ENCODE peak calls at places on chromosomes 2 and 18, in six cellular contexts. M, A, U, W, H and J are unnamed samples.
A peak's percentile ranks its signal among the peaks of the same experiment; 100 is the strongest.

GRCh38 chr2:201821080-201821479 is 14.7 kb downstream of the CDK15 start:
- DNase-seq in U (no peak), H (no peak), W (no peak), M (no peak), A (no peak), J (no peak)

GRCh38 chr2:210620456-210620855 is 64.1 kb downstream of the CPS1 start:
- DNase-seq in H (no peak), W (no peak), A (no peak), M (no peak), U (no peak), J (no peak)

GRCh38 chr18:24056506-24056905 is 42.0 kb downstream of the TTC39C start:
- DNase-seq in U (no peak), M (no peak), H (no peak), A (no peak), W (no peak), J (no peak)

GRCh38 chr18:22021701-22022100 is 147.7 kb upstream of the GATA6 start:
- DNase-seq in A (no peak), H (peak; percentile 42), U (no peak), W (no peak), M (no peak), J (no peak)

GRCh38 chr18:48690494-48690893 is 151.7 kb downstream of the CTIF start:
- DNase-seq in M (no peak), A (no peak), W (no peak), H (no peak), U (no peak), J (no peak)

GRCh38 chr2:216447293-216447692 is 35.0 kb downstream of the SMARCAL1 start:
- DNase-seq in A (no peak), H (no peak), W (no peak), U (peak; percentile 63), M (no peak), J (peak; percentile 60)

GRCh38 chr2:46336560-46336959 is 39.4 kb downstream of the EPAS1 start:
- DNase-seq in U (no peak), H (no peak), M (no peak), A (no peak), W (no peak), J (no peak)

GRCh38 chr2:60309941-60310680 is 243.3 kb downstream of the BCL11A start:
- DNase-seq in M (no peak), W (no peak), H (no peak), U (no peak), A (no peak), J (no peak)

GRCh38 chr2:10720983-10721343 is 467 bp upstream of the ATP6V1C2 start:
- DNase-seq in M (no peak), W (no peak), H (no peak), A (no peak), U (no peak), J (no peak)

GRCh38 chr18:77101410-77102245 is 31.0 kb downstream of the MBP start:
- DNase-seq in U (peak; percentile 83), W (peak; percentile 79), H (peak; percentile 90), M (peak; percentile 92), A (peak; percentile 99), J (peak; percentile 87)
- H3K4me3 ChIP-seq in U (no peak overlapping the region), W (no peak overlapping the region), H (no peak overlapping the region), M (no peak overlapping the region), A (no peak overlapping the region), J (no peak overlapping the region)

DNA sequence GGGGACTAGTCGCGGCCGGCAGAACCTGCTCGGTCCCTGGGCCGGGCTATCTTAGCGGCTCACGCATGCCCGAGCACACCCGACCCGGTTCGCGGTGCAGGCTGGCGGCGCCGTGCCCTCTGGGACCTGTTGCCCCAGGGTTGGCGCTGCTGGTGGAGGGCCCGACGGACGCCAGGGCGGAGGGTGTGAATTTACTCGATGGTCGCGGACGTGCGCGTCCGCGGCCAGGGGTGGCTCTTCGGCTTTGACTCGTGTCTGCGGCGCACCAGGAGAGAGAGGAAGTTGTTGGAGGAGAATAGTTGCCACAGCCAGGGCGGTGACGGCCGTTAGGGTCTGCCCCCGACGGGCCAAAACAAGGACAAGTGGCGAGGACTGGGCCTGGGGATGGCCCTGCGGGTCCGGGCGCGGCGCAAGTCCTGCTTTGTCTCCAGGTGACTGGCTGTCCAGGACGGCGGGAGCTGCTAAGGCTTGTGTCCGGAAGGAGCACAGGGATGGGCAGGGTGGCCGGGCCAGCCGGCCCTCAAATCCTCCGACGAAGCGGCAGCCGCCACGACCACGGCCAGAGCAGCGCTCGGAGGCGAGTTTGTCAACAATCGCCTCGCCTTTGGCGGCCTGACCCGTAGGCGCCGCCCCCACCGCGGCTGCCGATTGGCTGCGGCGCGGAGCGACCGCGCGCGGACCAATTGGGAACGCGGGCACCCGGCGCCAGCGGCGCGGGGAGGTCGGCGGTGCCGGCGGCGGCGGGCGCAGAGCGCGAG is 1.3 kb downstream of the BCL2L11 start:
- DNase-seq in A (no peak), M (peak; percentile 79), W (peak; percentile 87), U (peak; percentile 92), H (peak; percentile 90), J (peak; percentile 89)
- H3K27ac ChIP-seq in A (peak overlapping the region; percentile 95), M (peak overlapping the region; percentile 63), W (peak overlapping the region; percentile 85), U (peak overlapping the region; percentile 91), H (peak overlapping the region; percentile 87), J (peak overlapping the region; percentile 13)

GRCh38 chr2:62309465-62310091 is 113.7 kb downstream of the B3GNT2 start:
- DNase-seq in A (no peak), M (no peak), U (peak; percentile 38), H (no peak), W (no peak), J (peak; percentile 49)

GRCh38 chr2:62309081-62309464 is 113.2 kb downstream of the B3GNT2 start:
- DNase-seq in A (no peak), H (no peak), U (no peak), M (no peak), W (no peak), J (no peak)

GRCh38 chr2:62305421-62306176 is 109.7 kb downstream of the B3GNT2 start:
- DNase-seq in M (no peak), H (no peak), A (no peak), U (peak; percentile 71), W (no peak), J (peak; percentile 25)

GRCh38 chr2:62306751-62307468 is 111.0 kb downstream of the B3GNT2 start:
- DNase-seq in U (no peak), W (no peak), A (peak; percentile 26), M (peak; percentile 25), H (peak; percentile 49), J (no peak)

DNA sequence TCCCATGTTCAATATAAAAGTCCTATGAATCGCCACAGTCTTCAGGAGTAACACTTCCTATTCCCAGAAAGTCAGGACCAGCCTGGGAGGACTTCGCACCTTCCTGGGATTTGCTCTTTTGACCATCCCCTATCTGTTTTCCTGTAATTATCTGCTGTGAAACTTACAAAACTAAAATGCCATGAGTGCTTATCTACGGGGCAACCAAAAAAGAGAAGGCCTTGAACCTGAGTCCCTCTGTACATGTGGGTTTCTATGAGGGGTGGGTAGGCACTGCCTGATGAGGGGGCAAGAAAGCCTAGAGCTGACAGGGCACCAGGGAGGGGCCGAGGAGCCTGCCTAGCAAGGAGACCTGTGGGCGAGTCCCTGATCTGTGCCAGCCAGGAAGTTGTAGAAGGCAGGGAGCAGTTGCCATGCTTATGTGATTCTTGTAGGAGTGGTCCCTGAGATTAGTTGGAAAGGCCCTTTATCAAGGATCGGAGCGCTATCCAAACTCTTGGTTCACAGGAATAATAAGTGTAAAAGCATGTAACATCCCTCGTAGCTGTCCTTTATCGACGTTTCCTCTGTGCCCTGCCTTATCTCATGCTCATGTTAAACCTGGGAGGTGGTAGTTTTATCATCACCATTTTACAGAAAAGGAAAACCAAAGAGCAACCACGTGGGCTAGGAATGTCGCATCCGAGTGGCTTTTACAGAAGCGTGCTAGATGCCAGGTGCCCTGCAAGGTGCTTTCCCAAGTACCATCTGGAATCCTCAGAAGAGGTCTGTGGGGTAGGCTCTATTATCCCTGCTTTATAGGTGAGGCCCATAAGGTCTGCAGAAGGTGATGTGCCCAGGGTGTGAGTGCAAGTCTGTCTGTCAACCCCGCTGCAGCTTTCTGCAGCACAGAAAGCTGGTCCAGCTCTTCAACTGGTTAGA is 111.8 kb downstream of the B3GNT2 start:
- DNase-seq in A (no peak), W (no peak), M (no peak), U (no peak), H (no peak), J (peak; percentile 50)
- H3K4me3 ChIP-seq in A (no peak overlapping the region), W (no peak overlapping the region), M (no peak overlapping the region), U (no peak overlapping the region), H (no peak overlapping the region), J (no peak overlapping the region)

GRCh38 chr2:134307334-134307733 is 53.5 kb downstream of the MGAT5 start:
- DNase-seq in W (no peak), U (no peak), M (no peak), A (no peak), H (no peak), J (no peak)
- H3K27ac ChIP-seq in W (peak overlapping the region; percentile 31), U (no peak overlapping the region), M (no peak overlapping the region), A (no peak overlapping the region), H (peak overlapping the region; percentile 42), J (no peak overlapping the region)

DNA sequence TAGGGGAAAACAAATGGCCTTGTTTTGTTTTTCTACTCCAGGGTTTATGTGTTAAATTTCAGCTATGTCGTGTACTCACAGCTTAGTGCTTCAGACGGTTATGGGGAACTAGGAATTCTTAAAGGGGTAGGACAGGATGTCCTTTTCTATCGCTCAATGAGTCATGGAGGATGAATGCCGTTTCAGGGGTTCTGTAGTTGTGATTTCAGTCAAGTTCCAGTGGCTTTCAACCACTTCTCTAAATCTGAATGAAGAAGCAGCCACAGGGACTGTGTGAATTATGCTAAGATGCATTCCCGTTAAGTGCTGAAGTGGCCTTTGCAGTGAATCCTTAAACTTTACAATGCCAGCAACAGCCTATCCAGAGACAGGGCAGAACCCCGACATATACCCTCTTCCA is 1231.7 kb upstream of the ZEB2 start:
- DNase-seq in M (no peak), A (peak; percentile 28), W (no peak), H (no peak), U (no peak), J (no peak)
- H3K4me3 ChIP-seq in M (no peak overlapping the region), A (no peak overlapping the region), W (no peak overlapping the region), H (no peak overlapping the region), U (no peak overlapping the region), J (peak overlapping the region; percentile 9)

DNA sequence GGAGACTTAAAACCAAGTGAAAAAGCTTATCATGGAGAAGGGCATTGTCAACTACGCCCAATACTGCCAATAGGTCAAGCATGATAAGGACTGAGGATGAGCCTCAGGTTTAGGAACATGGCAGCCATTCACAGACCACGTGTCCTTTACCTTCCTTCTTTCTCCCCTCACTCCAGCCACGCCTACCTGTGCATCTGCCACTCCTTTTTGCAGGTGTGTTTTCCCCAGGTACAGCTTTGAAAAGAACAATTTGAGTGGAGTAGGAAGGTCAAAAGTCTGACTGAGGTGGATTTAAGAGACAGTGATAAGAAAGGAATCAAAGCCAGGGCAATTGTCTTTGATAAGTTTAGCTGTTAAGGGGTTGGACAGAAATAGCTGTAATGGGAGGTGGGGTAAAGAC is 238.6 kb downstream of the STK39 start:
- DNase-seq in W (no peak), M (no peak), U (no peak), H (no peak), A (no peak), J (no peak)
- H3K27ac ChIP-seq in W (no peak overlapping the region), M (no peak overlapping the region), U (no peak overlapping the region), H (no peak overlapping the region), A (no peak overlapping the region), J (no peak overlapping the region)